ENCODE peak calls at places on chromosomes 12 and 14, in eight cellular contexts. V is HTR-8/SVneo; X is smooth muscle cell of the brain vasculature; N is AML-193; J is glomerular endothelial cell; M is stimulated activated CD4-positive, alpha-beta T cell treated with anti-CD3 and anti-CD28 coated beads, Interleukin-1b, Interleukin-23, amount 100 ng/mL, for 24 hours; Q is stimulated activated CD8-positive, alpha-beta memory T cell treated with anti-CD3 and anti-CD28 coated beads, Interleukin-4, amount 100 ng/mL, for 24 hours; B is left colon. C is an unnamed sample.
A peak's percentile ranks its signal among the peaks of the same experiment; 100 is the strongest.

GRCh38 chr12:109730306-109731145 is 16.9 kb downstream of the FAM222A start:
- DNase-seq in N (no peak), B (no peak), M (no peak), Q (no peak), V (no peak), X (no peak), J (no peak), C (no peak)

GRCh38 chr12:109157986-109158385 is 41.6 kb downstream of the ACACB start:
- DNase-seq in J (no peak), V (no peak), Q (no peak), M (no peak), N (no peak), B (no peak), X (no peak), C (no peak)

GRCh38 chr12:101018540-101018939 is 191.5 kb downstream of the SLC5A8 start:
- DNase-seq in B (no peak), J (peak; percentile 77), V (peak; percentile 56), M (no peak), X (no peak), Q (no peak), N (no peak), C (no peak)

GRCh38 chr12:9673404-9674225 is 4.1 kb downstream of the CLEC2D start:
- DNase-seq in X (peak; percentile 87), V (peak; percentile 59), N (no peak), M (no peak), B (peak; percentile 49), J (peak; percentile 82), Q (peak; percentile 50), C (peak; percentile 41)

GRCh38 chr12:119340604-119341003 is 6.1 kb downstream of the CCDC60 start:
- DNase-seq in N (no peak), Q (no peak), B (no peak), M (no peak), J (no peak), V (no peak), X (no peak), C (no peak)

GRCh38 chr14:77023001-77023996 is 5.2 kb downstream of the IRF2BPL start:
- DNase-seq in X (no peak), N (no peak), V (no peak), B (peak; percentile 70), J (no peak), M (no peak), Q (no peak), C (no peak)

GRCh38 chr12:98431089-98431488 is 84.3 kb upstream of the TMPO start:
- DNase-seq in N (no peak), Q (no peak), B (no peak), M (no peak), X (no peak), J (no peak), V (no peak), C (no peak)

GRCh38 chr12:124078800-124079199 is 105.8 kb downstream of the ZNF664 start:
- DNase-seq in M (no peak), Q (no peak), N (no peak), B (no peak), J (no peak), V (no peak), X (no peak), C (no peak)

GRCh38 chr14:94650444-94650775 is 38.2 kb downstream of the SERPINA3 start:
- DNase-seq in N (no peak), Q (no peak), B (no peak), M (no peak), V (no peak), X (no peak), J (no peak), C (no peak)

GRCh38 chr14:67487937-67488893 is at the start of gene TMEM229B:
- DNase-seq in B (peak; percentile 62), M (peak; percentile 38), X (no peak), J (no peak), N (peak; percentile 12), V (no peak), Q (peak; percentile 55), C (peak; percentile 73)

GRCh38 chr12:38669530-38669929 is 235.9 kb downstream of the CPNE8 start:
- DNase-seq in J (no peak), Q (no peak), M (no peak), N (no peak), V (no peak), B (no peak), X (no peak), C (no peak)

GRCh38 chr14:102723650-102724049 is 53.6 kb upstream of the TRAF3 start:
- DNase-seq in N (no peak), B (no peak), M (no peak), X (no peak), Q (no peak), J (no peak), V (no peak), C (no peak)

GRCh38 chr12:62758216-62758615 is 176.7 kb downstream of the PPM1H start:
- DNase-seq in J (no peak), Q (no peak), V (no peak), B (no peak), N (no peak), X (peak; percentile 87), M (no peak), C (no peak)

GRCh38 chr12:89882051-89882450 is 173.4 kb upstream of the ATP2B1 start:
- DNase-seq in M (no peak), V (no peak), B (no peak), N (no peak), Q (no peak), X (no peak), J (no peak), C (no peak)

GRCh38 chr12:119578112-119578511 is 15.5 kb upstream of the TMEM233 start:
- DNase-seq in B (no peak), Q (no peak), N (no peak), X (no peak), M (no peak), J (no peak), V (no peak), C (no peak)

GRCh38 chr14:65949711-65950516 is 536.3 kb upstream of the CCDC196 start:
- DNase-seq in J (no peak), V (no peak), M (no peak), N (no peak), X (no peak), B (peak; percentile 61), Q (no peak), C (no peak)

GRCh38 chr12:18696971-18697602 is 40.7 kb downstream of the PLCZ1 start:
- DNase-seq in N (no peak), V (no peak), J (no peak), Q (no peak), X (peak; percentile 9), B (no peak), M (no peak), C (no peak)

GRCh38 chr12:41893491-41893890 is 251.2 kb downstream of the GXYLT1 start:
- DNase-seq in M (no peak), N (no peak), X (no peak), Q (no peak), V (no peak), J (no peak), B (no peak), C (no peak)

GRCh38 chr12:78376257-78376656 is 488.3 kb upstream of the SYT1 start:
- DNase-seq in V (no peak), N (no peak), J (no peak), M (no peak), B (no peak), Q (no peak), X (no peak), C (no peak)

GRCh38 chr12:18828987-18829386 is 91.1 kb downstream of the CAPZA3 start:
- DNase-seq in B (no peak), N (no peak), Q (no peak), X (no peak), M (no peak), J (no peak), V (no peak), C (no peak)

GRCh38 chr12:48717252-48717695 is 767 bp upstream of the CCNT1 start:
- DNase-seq in N (no peak), B (no peak), M (no peak), V (no peak), Q (no peak), X (no peak), J (no peak), C (no peak)

C was measured in effector memory CD8-positive, alpha-beta T cell.